ENCODE peak calls at places on chromosomes 12 and 14, in five cellular contexts. C is activated CD4-positive, alpha-beta T cell treated with anti-CD3 and anti-CD28 coated beads for 48 hours; J is central memory CD4-positive, alpha-beta T cell; D is stimulated activated CD8-positive, alpha-beta memory T cell treated with anti-CD3 and anti-CD28 coated beads, Interleukin-2, amount 100 ng/mL, for 1 hour; I is anterior cingulate cortex. X is an unnamed sample.

GRCh38 chr14:60656755-60657608 is 7.7 kb upstream of the SIX1 start:
- DNase-seq in C (peak; percentile 48), J (no peak), D (no peak), I (no peak), X (peak; percentile 13)

GRCh38 chr12:67415473-67415872 is 146.3 kb downstream of the CAND1 start:
- DNase-seq in C (no peak), J (no peak), D (no peak), I (no peak), X (no peak)

GRCh38 chr12:132858727-132859266 is 28.6 kb downstream of the CHFR start:
- DNase-seq in C (no peak), J (no peak), D (no peak), I (no peak), X (no peak)

GRCh38 chr12:22978962-22979361 is 354.0 kb downstream of the ETNK1 start:
- DNase-seq in C (no peak), J (no peak), D (no peak), I (no peak), X (no peak)

GRCh38 chr14:52348796-52349195 is 34.7 kb downstream of the PTGER2 start:
- DNase-seq in C (no peak), J (no peak), D (no peak), I (no peak), X (no peak)

GRCh38 chr12:10143205-10143604 is 13.2 kb upstream of the CLEC7A start:
- DNase-seq in C (no peak), J (no peak), D (no peak), I (no peak), X (no peak)

GRCh38 chr12:21336656-21337055 is 1.9 kb upstream of the SLCO1A2 start:
- DNase-seq in C (no peak), J (no peak), D (no peak), I (no peak), X (no peak)

GRCh38 chr12:121530600-121531355 is 50.0 kb downstream of the KDM2B start:
- DNase-seq in C (peak; percentile 68), J (peak; percentile 65), D (peak; percentile 44), I (no peak), X (peak; percentile 78)

GRCh38 chr14:22808388-22809209 is 6.6 kb downstream of the SLC7A7 start:
- DNase-seq in C (no peak), J (no peak), D (no peak), I (no peak), X (no peak)

GRCh38 chr12:98352218-98352811 is 163.1 kb upstream of the TMPO start:
- DNase-seq in C (no peak), J (no peak), D (no peak), I (no peak), X (no peak)

GRCh38 chr14:101797785-101798342 is 36.4 kb downstream of the PPP2R5C start:
- DNase-seq in C (no peak), J (no peak), D (no peak), I (no peak), X (no peak)

GRCh38 chr14:65560340-65561027 is 148.0 kb downstream of the FUT8 start:
- DNase-seq in C (no peak), J (no peak), D (no peak), I (no peak), X (no peak)

GRCh38 chr12:31362115-31362758 is 36.3 kb upstream of the SINHCAF start:
- DNase-seq in C (peak; percentile 15), J (no peak), D (no peak), I (no peak), X (peak; percentile 39)

GRCh38 chr14:73785336-73785833 is 66.2 kb upstream of the PTGR2 start:
- DNase-seq in C (no peak), J (no peak), D (no peak), I (no peak), X (peak; percentile 37)

GRCh38 chr12:69583203-69583602 is 2.1 kb upstream of the CCT2 start:
- DNase-seq in C (no peak), J (no peak), D (no peak), I (no peak), X (no peak)

GRCh38 chr14:50821471-50822464 is 9.2 kb downstream of the NIN start:
- DNase-seq in C (peak; percentile 44), J (peak; percentile 66), D (no peak), I (no peak), X (peak; percentile 69)

GRCh38 chr12:93740721-93741120 is 63.5 kb downstream of the CRADD start:
- DNase-seq in C (no peak), J (no peak), D (no peak), I (no peak), X (no peak)

GRCh38 chr12:70744133-70744532 is 106.9 kb upstream of the PTPRB start:
- DNase-seq in C (no peak), J (no peak), D (no peak), I (no peak), X (no peak)

GRCh38 chr14:100965296-100965695 is 61.8 kb upstream of the RTL1 start:
- DNase-seq in C (no peak), J (no peak), D (no peak), I (no peak), X (no peak)

GRCh38 chr12:104630230-104630670 is 173.5 kb downstream of the CHST11 start:
- DNase-seq in C (no peak), J (no peak), D (no peak), I (no peak), X (no peak)

GRCh38 chr12:89775336-89776005 is 66.8 kb upstream of the ATP2B1 start:
- DNase-seq in C (no peak), J (no peak), D (no peak), I (no peak), X (no peak)

GRCh38 chr14:95218006-95218405 is 60.7 kb upstream of the DICER1 start:
- DNase-seq in C (no peak), J (no peak), D (no peak), I (no peak), X (no peak)

GRCh38 chr12:89657090-89657489 is 51.5 kb downstream of the ATP2B1 start:
- DNase-seq in C (no peak), J (no peak), D (no peak), I (no peak), X (no peak)

GRCh38 chr14:71209888-71210287 is 302.6 kb downstream of the PCNX1 start:
- DNase-seq in C (no peak), J (no peak), D (no peak), I (no peak), X (no peak)

GRCh38 chr14:49970474-49971147 is 77.7 kb downstream of the ARF6 start:
- DNase-seq in C (peak; percentile 27), J (no peak), D (no peak), I (no peak), X (no peak)

GRCh38 chr12:24822121-24822899 is 126.6 kb downstream of the BCAT1 start:
- DNase-seq in C (no peak), J (no peak), D (no peak), I (no peak), X (no peak)

GRCh38 chr12:77349703-77350102 is 284.3 kb upstream of the E2F7 start:
- DNase-seq in C (no peak), J (no peak), D (no peak), I (no peak), X (no peak)

GRCh38 chr12:57429473-57430116 is 1.2 kb downstream of the R3HDM2 start:
- DNase-seq in C (no peak), J (no peak), D (no peak), I (no peak), X (no peak)

GRCh38 chr14:72901361-72901760 is 7.5 kb upstream of the DPF3 start:
- DNase-seq in C (no peak), J (no peak), D (no peak), I (no peak), X (no peak)

GRCh38 chr12:52186135-52186840 is 5.5 kb downstream of the KRT80 start:
- DNase-seq in C (no peak), J (no peak), D (no peak), I (no peak), X (no peak)

GRCh38 chr12:78261901-78262300 is 431.2 kb downstream of the NAV3 start:
- DNase-seq in C (no peak), J (no peak), D (no peak), I (no peak), X (no peak)

GRCh38 chr12:9669534-9669933 is at the start of gene CLEC2D:
- DNase-seq in C (peak; percentile 47), J (peak; percentile 71), D (no peak), I (no peak), X (peak; percentile 35)

GRCh38 chr12:47938093-47938492 is 25.3 kb upstream of the TMEM106C start:
- DNase-seq in C (no peak), J (no peak), D (no peak), I (no peak), X (no peak)

GRCh38 chr14:75430106-75430505 is 2.3 kb downstream of the JDP2 start:
- DNase-seq in C (no peak), J (no peak), D (no peak), I (no peak), X (no peak)

GRCh38 chr14:101595887-101596721 is 34.8 kb downstream of the DIO3 start:
- DNase-seq in C (peak; percentile 28), J (peak; percentile 26), D (no peak), I (no peak), X (peak; percentile 43)

GRCh38 chr12:25975179-25975578 is 16.7 kb downstream of the RASSF8 start:
- DNase-seq in C (no peak), J (no peak), D (no peak), I (no peak), X (no peak)

GRCh38 chr12:67884596-67884995 is 104.7 kb upstream of the IFNG-AS1 start:
- DNase-seq in C (no peak), J (no peak), D (no peak), I (no peak), X (no peak)